ENCODE peak calls at places on chromosomes 3 and 15, in four cellular contexts. Q is GM13976, B is NCI-H1092, Y is NCI-H1417. R is an unnamed sample.

GRCh38 chr15:87408902-87409301 is 847.6 kb downstream of the NTRK3 start:
- DNase-seq in Q (no peak), B (no peak), Y (no peak), R (no peak)

GRCh38 chr3:7506606-7507180 is 645.8 kb downstream of the GRM7 start:
- DNase-seq in Y (no peak), B (no peak), Q (no peak), R (no peak)

GRCh38 chr3:117322866-117323265 is 613.3 kb downstream of the TUSC7 start:
- DNase-seq in Y (no peak), B (no peak), Q (no peak), R (peak; percentile 44)

GRCh38 chr3:50396502-50396901 is 37.2 kb upstream of the TMEM115 start:
- DNase-seq in B (no peak), Y (no peak), Q (no peak), R (no peak)

GRCh38 chr15:56248276-56248675 is 4.6 kb upstream of the RFX7 start:
- DNase-seq in Q (no peak), B (no peak), Y (no peak), R (no peak)

GRCh38 chr15:38207591-38207990 is 45.0 kb upstream of the SPRED1 start:
- DNase-seq in Q (no peak), B (no peak), Y (no peak), R (peak; percentile 32)

GRCh38 chr3:139355937-139356336 is 12.1 kb downstream of the MRPS22 start:
- DNase-seq in Q (no peak), B (no peak), Y (no peak), R (no peak)

GRCh38 chr3:9246196-9246595 is 3.2 kb downstream of the SRGAP3 start:
- DNase-seq in Q (no peak), B (no peak), Y (no peak), R (no peak)

GRCh38 chr3:133124511-133124910 is 86.3 kb downstream of the TMEM108 start:
- DNase-seq in Q (no peak), Y (no peak), B (no peak), R (no peak)

GRCh38 chr3:31237887-31238286 is 294.8 kb upstream of the STT3B start:
- DNase-seq in Y (no peak), B (no peak), Q (no peak), R (no peak)

GRCh38 chr15:33852570-33852969 is 115.7 kb upstream of the CHRM5 start:
- DNase-seq in Q (no peak), B (no peak), Y (no peak), R (no peak)

GRCh38 chr15:74593122-74593521 is 22.5 kb upstream of the CLK3 start:
- DNase-seq in Y (no peak), B (no peak), Q (no peak), R (no peak)

GRCh38 chr15:50250789-50251394 is 14.6 kb downstream of the HDC start:
- DNase-seq in Q (no peak), Y (no peak), B (no peak), R (no peak)

GRCh38 chr3:141969711-141970110 is 93.3 kb downstream of the ATP1B3 start:
- DNase-seq in B (no peak), Q (no peak), Y (no peak), R (no peak)

GRCh38 chr3:33426068-33426467 is 14.1 kb downstream of the UBP1 start:
- DNase-seq in B (peak; percentile 40), Y (no peak), Q (no peak), R (no peak)

GRCh38 chr3:128380295-128380694 is 86.4 kb downstream of the DNAJB8 start:
- DNase-seq in B (no peak), Y (no peak), Q (no peak), R (no peak)

GRCh38 chr15:101048191-101049011 is 129.2 kb downstream of the LRRK1 start:
- DNase-seq in Y (no peak), B (no peak), Q (no peak), R (no peak)

GRCh38 chr3:159252772-159253384 is 451.0 kb downstream of the MFSD1 start:
- DNase-seq in Y (peak; percentile 69), Q (peak; percentile 28), B (no peak), R (peak; percentile 83)

GRCh38 chr3:115685097-115685496 is 61.8 kb downstream of the GAP43 start:
- DNase-seq in Y (no peak), B (no peak), Q (peak; percentile 26), R (no peak)

GRCh38 chr3:142180761-142181362 is 31.5 kb upstream of the TFDP2 start:
- DNase-seq in Y (peak; percentile 6), Q (peak; percentile 14), B (no peak), R (peak; percentile 74)

GRCh38 chr3:126903521-126903920 is 79.4 kb upstream of the PLXNA1 start:
- DNase-seq in Q (no peak), B (no peak), Y (no peak), R (no peak)